ENCODE peak calls at places on chromosome 11, in ten cellular contexts. U is OCI-LY7, O is transverse colon, E is dorsolateral prefrontal cortex, P is fibroblast of the aortic adventitia, C is AG09309, B is astrocyte of the spinal cord, G is GM12864, S is body of pancreas, T is coronary artery. K is an unnamed sample.

GRCh38 chr11:72578991-72579815 is 95.0 kb downstream of the PDE2A start:
- DNase-seq in P (no peak), S (no peak), G (no peak), U (no peak), C (no peak), O (peak), B (no peak), E (no peak), T (no peak), K (no peak)

GRCh38 chr11:79156031-79156430 is 284.8 kb downstream of the TENM4 start:
- DNase-seq in U (no peak), P (no peak), E (no peak), S (peak), G (no peak), B (no peak), T (no peak), C (no peak), O (no peak), K (no peak)

GRCh38 chr11:46917109-46918086 is 952 bp downstream of the LRP4 start:
- DNase-seq in T (no peak), B (no peak), U (no peak), O (peak), P (no peak), C (no peak), E (no peak), G (no peak), S (no peak), K (no peak)

GRCh38 chr11:94794287-94795168 is 26.4 kb downstream of the AMOTL1 start:
- DNase-seq in U (no peak), O (no peak), E (no peak), G (no peak), P (peak), S (peak), T (peak), B (peak), C (peak), K (peak)

GRCh38 chr11:121248496-121248895 is 44.1 kb upstream of the SC5D start:
- DNase-seq in S (no peak), U (no peak), G (no peak), B (no peak), P (no peak), C (no peak), T (no peak), E (no peak), O (no peak), K (no peak)

GRCh38 chr11:73320786-73321325 is 12.8 kb downstream of the ARHGEF17 start:
- DNase-seq in O (no peak), P (peak), T (no peak), S (no peak), C (no peak), G (no peak), E (no peak), B (peak), U (no peak), K (no peak)

GRCh38 chr11:124717786-124718634 is 21.7 kb upstream of the NRGN start:
- DNase-seq in O (no peak), E (no peak), S (no peak), U (no peak), P (peak), T (no peak), G (no peak), C (no peak), B (peak), K (no peak)

GRCh38 chr11:129996113-129996870 is 6.3 kb downstream of the PRDM10 start:
- DNase-seq in S (no peak), U (peak), T (no peak), P (peak), E (no peak), C (no peak), G (no peak), O (no peak), B (no peak), K (peak)

GRCh38 chr11:110425751-110426545 is 3.8 kb upstream of the FDX1 start:
- DNase-seq in S (no peak), G (no peak), B (peak), C (peak), O (no peak), P (peak), E (no peak), U (no peak), T (no peak), K (peak)

GRCh38 chr11:126034026-126034822 is 28.4 kb downstream of the CDON start:
- DNase-seq in G (no peak), C (no peak), S (no peak), T (no peak), O (no peak), P (peak), E (no peak), U (no peak), B (no peak), K (no peak)

GRCh38 chr11:113106507-113106906 is 145.3 kb downstream of the NCAM1 start:
- DNase-seq in T (no peak), S (no peak), E (no peak), C (no peak), O (no peak), P (peak), G (no peak), B (peak), U (no peak), K (peak)

GRCh38 chr11:95835351-95835750 is 45.1 kb downstream of the CEP57 start:
- DNase-seq in P (peak), C (no peak), U (no peak), G (no peak), S (no peak), T (no peak), O (no peak), B (peak), E (no peak), K (no peak)

GRCh38 chr11:87304350-87304749 is 266.6 kb downstream of the TMEM135 start:
- DNase-seq in E (no peak), T (no peak), O (no peak), S (no peak), B (no peak), C (no peak), G (no peak), U (no peak), P (no peak), K (no peak)

GRCh38 chr11:79438631-79439429 is 2.0 kb downstream of the TENM4 start:
- DNase-seq in G (no peak), U (no peak), E (no peak), P (peak), B (peak), O (peak), S (peak), C (no peak), T (no peak), K (peak)

GRCh38 chr11:102314784-102315183 is 2.5 kb upstream of the BIRC3 start:
- DNase-seq in U (no peak), T (no peak), O (no peak), E (no peak), G (no peak), P (no peak), S (no peak), B (no peak), C (no peak), K (no peak)

GRCh38 chr11:63906585-63906984 is 10.4 kb downstream of the RCOR2 start:
- DNase-seq in E (no peak), O (peak), U (peak), T (no peak), B (no peak), P (peak), G (no peak), C (no peak), S (no peak), K (peak)

GRCh38 chr11:62217191-62217748 is 8.8 kb downstream of the SCGB2A1 start:
- DNase-seq in S (no peak), C (no peak), P (peak), E (no peak), O (no peak), G (no peak), B (peak), U (peak), T (no peak), K (peak)
- TF ChIP-seq CTCF in S (peak), C (peak), P (peak), E (no peak), O (peak), G (peak), B (peak), U (peak), T (no peak), K (peak)

GRCh38 chr11:61834278-61835004 is 6.3 kb downstream of the FADS2 start:
- DNase-seq in G (peak), U (peak), P (peak), T (peak), S (peak), O (no peak), B (peak), C (no peak), E (no peak), K (peak)
- H3K4me3 ChIP-seq in G (peak), U (no peak), P (no peak), T (peak), S (no peak), O (no peak), B (no peak), C (no peak), E (no peak), K (no peak)

GRCh38 chr11:118099838-118100570 is 13.2 kb upstream of the SMIM35 start:
- DNase-seq in E (no peak), T (no peak), U (no peak), O (no peak), P (no peak), B (no peak), G (no peak), S (no peak), C (no peak), K (no peak)
- TF ChIP-seq CTCF in E (no peak), T (no peak), U (no peak), O (no peak), P (no peak), B (no peak), G (no peak), S (no peak), C (no peak), K (no peak)

GRCh38 chr11:114181752-114182151 is 114.4 kb upstream of the NNMT start:
- DNase-seq in U (no peak), O (no peak), T (no peak), G (no peak), E (no peak), C (no peak), S (no peak), P (no peak), B (no peak), K (peak)

GRCh38 chr11:114185436-114185835 is 110.8 kb upstream of the NNMT start:
- DNase-seq in G (no peak), B (no peak), E (no peak), P (no peak), C (no peak), O (no peak), U (no peak), S (no peak), T (no peak), K (no peak)

GRCh38 chr11:114182471-114182968 is 113.7 kb upstream of the NNMT start:
- DNase-seq in C (no peak), T (no peak), O (no peak), P (no peak), S (no peak), B (no peak), E (no peak), U (no peak), G (no peak), K (no peak)

GRCh38 chr11:114181195-114181594 is 115.0 kb upstream of the NNMT start:
- DNase-seq in E (no peak), O (no peak), S (no peak), P (no peak), B (no peak), U (no peak), T (no peak), C (no peak), G (no peak), K (no peak)

GRCh38 chr11:114183041-114183511 is 113.1 kb upstream of the NNMT start:
- DNase-seq in S (peak), T (no peak), B (no peak), O (peak), U (peak), G (no peak), P (no peak), C (no peak), E (no peak), K (no peak)
- H3K4me3 ChIP-seq in S (no peak), T (peak), B (no peak), O (no peak), U (no peak), G (no peak), P (no peak), C (no peak), E (no peak), K (no peak)

GRCh38 chr11:134597452-134597851 is 185.4 kb upstream of the B3GAT1 start:
- DNase-seq in S (no peak), P (no peak), O (no peak), C (no peak), G (no peak), B (no peak), E (no peak), U (no peak), T (peak), K (no peak)

GRCh38 chr11:134589155-134589554 is 177.1 kb upstream of the B3GAT1 start:
- DNase-seq in C (no peak), B (no peak), G (no peak), P (no peak), T (peak), S (no peak), U (no peak), O (no peak), E (no peak), K (no peak)

GRCh38 chr11:134587345-134587744 is 175.3 kb upstream of the B3GAT1 start:
- DNase-seq in P (no peak), C (no peak), S (no peak), T (peak), E (no peak), G (peak), B (no peak), U (no peak), O (no peak), K (no peak)

GRCh38 chr11:134596404-134596803 is 184.4 kb upstream of the B3GAT1 start:
- DNase-seq in U (no peak), S (no peak), C (no peak), T (peak), O (no peak), E (no peak), G (no peak), B (no peak), P (no peak), K (no peak)

DNA sequence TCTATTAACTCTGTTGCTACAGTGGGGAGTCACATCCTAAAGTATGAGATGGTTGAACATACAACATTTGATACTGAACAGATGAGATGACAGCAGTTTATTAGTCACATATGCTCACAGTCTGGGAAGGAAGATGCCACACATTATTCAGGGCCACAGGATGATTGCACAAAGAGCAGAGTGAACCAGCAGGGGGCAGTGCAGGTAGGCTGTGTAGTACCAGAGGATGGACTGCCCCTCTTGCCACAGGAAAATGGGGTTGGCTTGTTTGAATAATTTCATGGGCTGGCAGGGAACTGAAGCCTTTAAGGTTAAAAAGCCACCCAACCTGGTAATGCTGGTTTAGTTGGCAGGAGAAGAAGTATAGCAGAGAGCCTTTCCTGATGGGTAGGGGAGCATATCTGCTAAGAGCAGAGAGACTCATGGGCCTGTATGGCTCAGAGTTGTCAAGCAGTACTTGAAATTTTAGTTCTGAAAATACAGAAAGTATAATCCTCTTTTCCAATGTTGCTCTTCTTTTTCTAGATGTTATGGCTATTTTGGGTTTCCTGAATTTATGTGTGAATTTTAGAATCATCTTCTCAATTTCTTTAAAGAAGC is 180.4 kb upstream of the B3GAT1 start:
- DNase-seq in T (peak), S (no peak), B (no peak), U (peak), C (no peak), G (peak), E (no peak), P (no peak), O (peak), K (peak)
- TF ChIP-seq CTCF in T (no peak), S (no peak), B (peak), U (peak), C (no peak), G (peak), E (no peak), P (peak), O (no peak), K (peak)

DNA sequence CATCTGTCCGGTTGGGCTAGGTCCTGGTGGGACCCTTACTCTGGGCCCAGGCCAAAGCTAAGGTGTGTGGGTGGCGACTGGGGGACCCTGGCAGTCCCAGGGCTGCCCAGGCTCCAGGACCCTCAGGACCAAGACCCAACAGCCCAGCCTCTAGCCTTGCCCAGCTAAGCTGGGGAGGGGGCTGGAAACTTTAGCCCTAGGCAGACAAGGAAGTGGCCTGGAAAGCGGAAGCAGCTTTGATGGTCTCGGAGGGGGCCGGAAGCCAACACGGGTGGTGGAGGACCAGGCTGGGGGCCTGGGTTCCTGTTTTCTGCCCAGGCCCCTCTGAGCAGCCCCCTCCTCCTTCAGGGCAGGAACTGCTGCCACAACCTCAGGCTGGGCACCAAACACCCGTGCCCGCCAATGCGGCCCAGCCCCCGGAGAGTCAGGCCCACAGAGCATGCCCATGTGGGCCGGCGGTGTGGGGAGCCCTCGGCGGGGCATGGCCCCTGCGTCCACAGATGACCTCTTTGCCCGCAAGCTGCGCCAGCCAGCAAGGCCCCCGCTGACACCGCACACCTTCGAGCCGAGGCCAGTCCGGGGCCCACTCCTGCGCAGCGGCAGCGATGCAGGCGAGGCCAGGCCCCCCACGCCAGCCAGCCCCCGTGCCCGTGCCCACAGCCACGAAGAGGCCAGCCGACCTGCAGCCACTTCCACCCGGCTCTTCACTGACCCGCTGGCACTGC is 2.7 kb downstream of the SIPA1 start:
- DNase-seq in C (no peak), G (no peak), O (peak), S (peak), U (peak), P (no peak), T (no peak), E (no peak), B (no peak), K (no peak)
- H3K4me3 ChIP-seq in C (no peak), G (peak), O (no peak), S (no peak), U (peak), P (no peak), T (peak), E (peak), B (no peak), K (no peak)

GRCh38 chr11:45062115-45062514 is 84.3 kb upstream of the PRDM11 start:
- DNase-seq in P (no peak), T (no peak), U (no peak), B (no peak), S (no peak), E (no peak), G (no peak), C (no peak), O (no peak), K (no peak)
- TF ChIP-seq CTCF in P (no peak), T (no peak), U (no peak), B (no peak), S (no peak), E (no peak), G (no peak), C (no peak), O (no peak), K (no peak)

GRCh38 chr11:831951-832528 is 712 bp upstream of the CD151 start:
- DNase-seq in E (no peak), B (no peak), C (no peak), T (no peak), O (no peak), G (no peak), P (no peak), S (no peak), U (no peak), K (no peak)
- H3K4me3 ChIP-seq in E (peak), B (peak), C (peak), T (peak), O (peak), G (peak), P (peak), S (no peak), U (no peak), K (peak)

K was measured in fibroblast of villous mesenchyme.